ENCODE peak calls at places on chromosome 21, in five cellular contexts. E, J, N, F and R are unnamed samples.

GRCh38 chr21:16983425-16983824 is 529.4 kb upstream of the CXADR start:
- DNase-seq in F (no peak), J (no peak), N (no peak), E (no peak), R (no peak)

GRCh38 chr21:35032474-35033263 is 16.4 kb downstream of the RUNX1 start:
- DNase-seq in E (no peak), J (no peak), N (no peak), F (no peak), R (no peak)

GRCh38 chr21:37263827-37264226 is 3.3 kb downstream of the VPS26C start:
- DNase-seq in N (no peak), E (no peak), J (no peak), F (peak), R (peak)

GRCh38 chr21:23952269-23952668 is 1655.0 kb downstream of the MRPL39 start:
- DNase-seq in F (no peak), E (no peak), J (no peak), N (no peak), R (no peak)

GRCh38 chr21:26925122-26925521 is 41.8 kb downstream of the ADAMTS5 start:
- DNase-seq in F (no peak), J (no peak), N (no peak), E (no peak), R (no peak)

GRCh38 chr21:41678944-41679343 is 87.9 kb downstream of the RIPK4 start:
- DNase-seq in J (peak), N (peak), E (peak), F (peak), R (peak)

GRCh38 chr21:42655797-42656770 is 2.7 kb downstream of the PDE9A start:
- DNase-seq in N (no peak), E (peak), J (peak), F (no peak), R (no peak)

GRCh38 chr21:44710294-44710665 is 1.1 kb downstream of the TSPEAR start:
- DNase-seq in F (no peak), E (no peak), N (no peak), J (no peak), R (peak)

GRCh38 chr21:21232320-21232719 is 234.1 kb downstream of the NCAM2 start:
- DNase-seq in N (peak), E (peak), F (peak), J (peak), R (peak)

GRCh38 chr21:39153373-39153772 is 29.9 kb downstream of the PSMG1 start:
- DNase-seq in F (no peak), J (no peak), N (peak), E (no peak), R (peak)

GRCh38 chr21:17050156-17050555 is 462.7 kb upstream of the CXADR start:
- DNase-seq in E (no peak), F (peak), J (no peak), N (no peak), R (no peak)